ENCODE peak calls at places on chromosomes 16 and 17, in seven cellular contexts. One of them, this sample, is unnamed.

GRCh38 chr17:48037036-48037881 is at the start of gene COPZ2:
- DNase-seq in endodermal cell: peak; percentile 85
- DNase-seq in fibroblast of lung: peak; percentile 51
- DNase-seq in fibroblast of mammary gland: peak; percentile 57
- DNase-seq in IMR-90: peak; percentile 44
- DNase-seq in AG04449: no peak
- DNase-seq in cardiac muscle cell: peak; percentile 61
- DNase-seq in this sample: no peak

GRCh38 chr17:15301845-15302244 is 36.7 kb upstream of the PMP22 start:
- DNase-seq in endodermal cell: no peak
- DNase-seq in fibroblast of lung: no peak
- DNase-seq in fibroblast of mammary gland: no peak
- DNase-seq in IMR-90: no peak
- DNase-seq in AG04449: no peak
- DNase-seq in cardiac muscle cell: no peak
- DNase-seq in this sample: no peak

GRCh38 chr17:61323015-61323379 is 76.6 kb upstream of the TBX2 start:
- DNase-seq in endodermal cell: no peak
- DNase-seq in fibroblast of lung: peak; percentile 45
- DNase-seq in fibroblast of mammary gland: peak; percentile 40
- DNase-seq in IMR-90: no peak
- DNase-seq in AG04449: no peak
- DNase-seq in cardiac muscle cell: peak; percentile 33
- DNase-seq in this sample: no peak

GRCh38 chr17:81290230-81290629 is 4.9 kb downstream of the SLC38A10 start:
- DNase-seq in endodermal cell: no peak
- DNase-seq in fibroblast of lung: no peak
- DNase-seq in fibroblast of mammary gland: no peak
- DNase-seq in IMR-90: no peak
- DNase-seq in AG04449: no peak
- DNase-seq in cardiac muscle cell: no peak
- DNase-seq in this sample: no peak

GRCh38 chr17:53150101-53150698 is 672.5 kb upstream of the KIF2B start:
- DNase-seq in endodermal cell: peak; percentile 42
- DNase-seq in fibroblast of lung: peak; percentile 0
- DNase-seq in fibroblast of mammary gland: no peak
- DNase-seq in IMR-90: no peak
- DNase-seq in AG04449: no peak
- DNase-seq in cardiac muscle cell: peak; percentile 25
- DNase-seq in this sample: no peak

GRCh38 chr16:66247516-66248089 is 118.9 kb upstream of the CDH5 start:
- DNase-seq in endodermal cell: no peak
- DNase-seq in fibroblast of lung: peak; percentile 70
- DNase-seq in fibroblast of mammary gland: peak; percentile 88
- DNase-seq in IMR-90: peak; percentile 71
- DNase-seq in AG04449: no peak
- DNase-seq in cardiac muscle cell: peak; percentile 79
- DNase-seq in this sample: no peak

GRCh38 chr16:5722220-5722619 is 624.6 kb upstream of the EEF2KMT start:
- DNase-seq in endodermal cell: no peak
- DNase-seq in fibroblast of lung: no peak
- DNase-seq in fibroblast of mammary gland: no peak
- DNase-seq in IMR-90: no peak
- DNase-seq in AG04449: no peak
- DNase-seq in cardiac muscle cell: no peak
- DNase-seq in this sample: no peak

GRCh38 chr16:28297784-28298510 is 5.6 kb downstream of the SBK1 start:
- DNase-seq in endodermal cell: peak; percentile 64
- DNase-seq in fibroblast of lung: no peak
- DNase-seq in fibroblast of mammary gland: no peak
- DNase-seq in IMR-90: no peak
- DNase-seq in AG04449: no peak
- DNase-seq in cardiac muscle cell: no peak
- DNase-seq in this sample: no peak

GRCh38 chr16:71352963-71353460 is 5.5 kb upstream of the CALB2 start:
- DNase-seq in endodermal cell: no peak
- DNase-seq in fibroblast of lung: no peak
- DNase-seq in fibroblast of mammary gland: no peak
- DNase-seq in IMR-90: no peak
- DNase-seq in AG04449: no peak
- DNase-seq in cardiac muscle cell: no peak
- DNase-seq in this sample: no peak

DNA sequence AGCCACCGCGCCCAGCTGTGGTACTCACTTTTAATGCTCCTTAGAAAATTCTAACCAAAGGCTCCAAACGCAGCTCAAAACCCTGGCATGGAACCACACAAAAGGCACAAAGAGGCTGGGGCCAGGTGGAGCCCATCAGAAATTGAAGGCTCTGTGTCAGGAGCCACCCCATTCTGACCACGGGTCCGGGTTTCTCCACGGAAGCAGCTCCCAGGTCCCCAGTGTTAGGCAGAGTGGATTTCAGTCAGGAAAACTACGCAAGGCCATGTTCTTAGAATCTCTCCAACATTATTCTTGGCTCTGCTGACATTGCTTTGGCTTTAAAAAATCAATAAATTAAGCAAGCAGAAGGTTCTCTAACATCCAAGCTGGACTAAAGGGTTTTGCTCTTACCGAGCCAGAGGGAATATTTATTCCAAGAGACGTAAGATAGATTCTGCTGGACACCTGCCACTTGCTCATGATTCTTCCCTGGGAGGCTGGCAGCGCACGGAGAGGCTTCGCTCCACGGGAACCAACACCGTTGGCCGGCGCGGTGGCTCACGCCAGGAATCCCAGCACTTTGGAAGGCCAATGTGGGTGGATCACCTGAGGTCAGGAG is 93.5 kb downstream of the NXN start:
- DNase-seq in endodermal cell: no peak
- DNase-seq in fibroblast of lung: peak; percentile 43
- DNase-seq in fibroblast of mammary gland: peak; percentile 52
- DNase-seq in IMR-90: no peak
- DNase-seq in AG04449: no peak
- DNase-seq in cardiac muscle cell: no peak
- DNase-seq in this sample: no peak
- TF ChIP-seq CTCF in endodermal cell: no peak
- TF ChIP-seq CTCF in fibroblast of lung: no peak
- TF ChIP-seq CTCF in fibroblast of mammary gland: no peak
- TF ChIP-seq CTCF in IMR-90: no peak
- TF ChIP-seq CTCF in AG04449: no peak
- TF ChIP-seq CTCF in cardiac muscle cell: no peak
- TF ChIP-seq CTCF in this sample: no peak

DNA sequence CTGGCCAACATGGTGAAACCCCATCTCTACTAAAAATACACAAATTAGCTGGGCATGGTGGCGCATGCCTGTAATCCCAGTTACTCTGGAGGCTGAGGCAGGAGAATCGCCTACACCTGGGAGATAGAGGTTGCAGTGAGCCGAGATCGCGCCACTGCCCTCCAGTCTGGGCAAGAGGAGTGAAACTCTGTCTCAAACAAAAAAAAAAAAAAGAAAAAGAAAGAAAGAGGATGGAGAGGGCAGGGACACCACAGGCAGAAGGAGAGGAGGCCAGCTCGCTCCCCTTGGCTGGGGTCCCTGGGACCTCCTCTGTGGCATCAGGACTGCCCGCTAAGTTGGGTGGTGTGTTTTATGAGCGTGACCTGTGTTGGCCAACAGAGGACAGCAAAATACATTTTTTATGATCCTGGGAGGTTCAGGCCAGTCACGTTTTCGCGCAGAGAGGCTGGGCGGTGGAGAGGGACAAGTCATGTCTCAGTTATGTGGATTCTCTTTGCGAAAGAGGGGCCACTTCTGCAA is 229.6 kb downstream of the MRTFB start:
- DNase-seq in endodermal cell: peak; percentile 85
- DNase-seq in fibroblast of lung: peak; percentile 88
- DNase-seq in fibroblast of mammary gland: peak; percentile 88
- DNase-seq in IMR-90: peak; percentile 85
- DNase-seq in AG04449: peak; percentile 45
- DNase-seq in cardiac muscle cell: peak; percentile 89
- DNase-seq in this sample: peak; percentile 74
- TF ChIP-seq CTCF in endodermal cell: peak; percentile 60
- TF ChIP-seq CTCF in fibroblast of lung: peak; percentile 62
- TF ChIP-seq CTCF in fibroblast of mammary gland: peak; percentile 76
- TF ChIP-seq CTCF in IMR-90: peak; percentile 79
- TF ChIP-seq CTCF in AG04449: peak; percentile 65
- TF ChIP-seq CTCF in cardiac muscle cell: peak; percentile 67
- TF ChIP-seq CTCF in this sample: peak; percentile 69

DNA sequence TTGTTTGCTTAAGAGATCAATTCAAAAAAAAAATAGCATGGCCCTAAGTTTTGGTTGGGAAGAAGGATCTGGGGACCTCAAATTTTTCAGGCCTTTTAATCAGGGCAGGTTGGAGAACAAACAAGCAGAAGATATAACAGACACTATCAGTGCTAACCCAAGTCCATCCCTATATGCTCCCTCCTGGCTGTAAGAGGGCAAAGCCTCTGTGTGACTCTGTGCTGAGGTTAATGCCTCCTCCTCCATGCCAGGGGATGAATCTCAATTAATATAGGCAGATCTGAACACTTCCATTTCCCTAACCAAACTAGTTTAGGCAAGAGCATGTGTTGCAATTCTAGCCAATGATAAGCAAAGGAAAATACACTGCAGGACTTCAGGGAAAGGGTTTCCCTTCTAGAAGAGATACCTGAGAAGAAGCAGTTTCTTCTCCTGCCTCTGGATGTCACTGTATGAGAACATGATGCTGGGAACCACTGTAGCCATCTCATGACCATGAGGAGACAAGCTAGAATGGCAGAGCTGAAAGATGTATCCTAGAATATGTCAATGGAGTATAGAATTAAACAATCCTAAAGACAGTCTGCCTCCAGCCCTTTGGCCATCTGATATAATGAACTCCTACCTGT is 76.0 kb downstream of the CHD9NB start:
- DNase-seq in endodermal cell: peak; percentile 56
- DNase-seq in fibroblast of lung: peak; percentile 18
- DNase-seq in fibroblast of mammary gland: peak; percentile 40
- DNase-seq in IMR-90: peak; percentile 22
- DNase-seq in AG04449: no peak
- DNase-seq in cardiac muscle cell: peak; percentile 51
- DNase-seq in this sample: no peak
- TF ChIP-seq CTCF in endodermal cell: peak; percentile 75
- TF ChIP-seq CTCF in fibroblast of lung: peak; percentile 26
- TF ChIP-seq CTCF in fibroblast of mammary gland: peak; percentile 35
- TF ChIP-seq CTCF in IMR-90: peak; percentile 36
- TF ChIP-seq CTCF in AG04449: peak; percentile 16
- TF ChIP-seq CTCF in cardiac muscle cell: peak; percentile 42
- TF ChIP-seq CTCF in this sample: peak; percentile 15

DNA sequence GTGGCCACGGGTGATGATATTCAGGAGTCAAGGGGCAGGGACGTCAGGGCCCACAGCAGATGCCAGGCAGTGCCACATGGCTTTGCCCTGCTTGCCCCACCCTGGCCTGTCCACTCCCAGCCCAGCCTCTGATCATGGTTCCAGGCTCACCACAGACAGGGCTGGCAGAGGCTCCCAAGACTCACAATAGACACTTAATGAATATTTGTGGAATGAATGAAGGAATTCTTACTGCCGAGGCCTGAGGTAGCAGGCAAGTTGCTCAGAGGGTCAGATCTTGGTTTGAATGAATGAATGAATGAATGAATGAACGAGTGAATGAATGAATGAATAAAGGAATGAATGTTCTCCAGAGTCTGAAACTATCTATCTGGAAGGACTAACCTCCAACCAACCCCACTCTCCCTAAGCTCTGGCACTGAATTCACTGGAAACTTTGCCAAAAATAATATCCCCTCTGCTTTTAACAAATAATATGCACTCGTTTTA is 60.9 kb downstream of the RAI1 start:
- DNase-seq in endodermal cell: no peak
- DNase-seq in fibroblast of lung: peak; percentile 50
- DNase-seq in fibroblast of mammary gland: no peak
- DNase-seq in IMR-90: no peak
- DNase-seq in AG04449: no peak
- DNase-seq in cardiac muscle cell: peak; percentile 59
- DNase-seq in this sample: no peak
- TF ChIP-seq CTCF in endodermal cell: no peak
- TF ChIP-seq CTCF in fibroblast of lung: no peak
- TF ChIP-seq CTCF in fibroblast of mammary gland: no peak
- TF ChIP-seq CTCF in IMR-90: no peak
- TF ChIP-seq CTCF in AG04449: no peak
- TF ChIP-seq CTCF in cardiac muscle cell: no peak
- TF ChIP-seq CTCF in this sample: no peak

GRCh38 chr17:76088041-76088867 is 9.3 kb downstream of the ZACN start:
- DNase-seq in endodermal cell: peak; percentile 88
- DNase-seq in fibroblast of lung: no peak
- DNase-seq in fibroblast of mammary gland: no peak
- DNase-seq in IMR-90: no peak
- DNase-seq in AG04449: no peak
- DNase-seq in cardiac muscle cell: no peak
- DNase-seq in this sample: no peak
- TF ChIP-seq CTCF in endodermal cell: peak; percentile 70
- TF ChIP-seq CTCF in fibroblast of lung: no peak
- TF ChIP-seq CTCF in fibroblast of mammary gland: no peak
- TF ChIP-seq CTCF in IMR-90: no peak
- TF ChIP-seq CTCF in AG04449: no peak
- TF ChIP-seq CTCF in cardiac muscle cell: no peak
- TF ChIP-seq CTCF in this sample: no peak

GRCh38 chr17:36608794-36609497 is 7.6 kb downstream of the MRM1 start:
- DNase-seq in endodermal cell: peak; percentile 90
- DNase-seq in fibroblast of lung: peak; percentile 72
- DNase-seq in fibroblast of mammary gland: peak; percentile 82
- DNase-seq in IMR-90: peak; percentile 66
- DNase-seq in AG04449: no peak
- DNase-seq in cardiac muscle cell: peak; percentile 77
- DNase-seq in this sample: peak; percentile 41
- TF ChIP-seq CTCF in endodermal cell: peak; percentile 73
- TF ChIP-seq CTCF in fibroblast of lung: peak; percentile 49
- TF ChIP-seq CTCF in fibroblast of mammary gland: peak; percentile 52
- TF ChIP-seq CTCF in IMR-90: peak; percentile 65
- TF ChIP-seq CTCF in AG04449: peak; percentile 76
- TF ChIP-seq CTCF in cardiac muscle cell: peak; percentile 63
- TF ChIP-seq CTCF in this sample: peak; percentile 49

DNA sequence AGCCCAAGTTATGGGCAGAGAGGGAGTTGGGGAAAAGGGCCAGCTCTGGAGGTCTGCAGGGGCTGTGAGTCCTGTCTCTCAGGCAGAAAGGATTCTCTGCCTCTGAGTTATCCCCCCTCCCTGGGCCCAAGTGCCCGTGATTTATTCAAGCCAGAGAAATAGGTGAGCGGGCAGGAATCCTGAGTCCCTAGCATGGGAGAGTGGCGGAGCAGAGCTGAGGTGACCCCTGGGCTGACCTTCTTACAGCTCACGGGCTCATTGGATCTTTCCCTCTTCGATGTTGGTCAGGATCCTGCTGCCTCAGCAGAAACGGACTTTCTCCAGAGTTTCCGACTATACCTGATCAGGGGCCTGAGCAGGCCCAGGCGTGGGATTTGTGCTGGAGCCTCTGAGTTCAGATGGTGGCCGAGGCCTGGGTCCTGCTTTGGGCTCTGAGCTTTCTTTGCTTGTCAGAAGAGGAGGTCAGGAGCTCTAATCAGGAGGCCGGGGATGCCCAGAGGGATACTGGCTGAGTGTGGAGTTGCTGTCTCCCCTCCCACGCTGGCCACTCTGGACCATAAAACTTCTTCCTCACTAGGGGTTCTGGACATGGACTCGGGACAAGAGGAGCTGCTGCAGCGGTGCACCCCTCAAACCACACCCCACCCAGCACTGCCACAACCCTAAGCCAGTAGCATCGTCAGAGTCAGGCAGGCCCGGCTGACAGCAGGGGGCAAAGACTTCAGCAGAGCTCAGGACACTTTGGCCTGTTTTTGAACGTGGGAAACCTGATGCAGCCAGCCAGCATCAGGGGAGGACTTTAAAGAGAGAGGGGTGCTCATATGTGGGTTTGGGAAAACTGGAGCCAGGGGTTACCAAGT is 9.9 kb downstream of the MEOX1 start:
- DNase-seq in endodermal cell: peak; percentile 60
- DNase-seq in fibroblast of lung: no peak
- DNase-seq in fibroblast of mammary gland: no peak
- DNase-seq in IMR-90: no peak
- DNase-seq in AG04449: no peak
- DNase-seq in cardiac muscle cell: no peak
- DNase-seq in this sample: no peak
- TF ChIP-seq CTCF in endodermal cell: no peak
- TF ChIP-seq CTCF in fibroblast of lung: no peak
- TF ChIP-seq CTCF in fibroblast of mammary gland: no peak
- TF ChIP-seq CTCF in IMR-90: no peak
- TF ChIP-seq CTCF in AG04449: no peak
- TF ChIP-seq CTCF in cardiac muscle cell: no peak
- TF ChIP-seq CTCF in this sample: no peak